ENCODE peak calls at places on chromosomes 7 and 10, in seven cellular contexts. One of them, this sample, is unnamed.

GRCh38 chr7:85052056-85052737 is 134.7 kb downstream of the SEMA3D start:
- DNase-seq in activated CD4-positive, alpha-beta T cell treated with anti-CD3 and anti-CD28 coated beads, Interleukin-2, amount 50 U/mL, for 1 hour: no peak
- DNase-seq in NCI-H774: no peak
- DNase-seq in Caki2: no peak
- DNase-seq in EL: no peak
- DNase-seq in RWPE1: no peak
- DNase-seq in SK-MEL-5: no peak
- DNase-seq in this sample: no peak

GRCh38 chr10:86699541-86699940 is 31.2 kb downstream of the LDB3 start:
- DNase-seq in activated CD4-positive, alpha-beta T cell treated with anti-CD3 and anti-CD28 coated beads, Interleukin-2, amount 50 U/mL, for 1 hour: no peak
- DNase-seq in EL: no peak
- DNase-seq in RWPE1: no peak
- DNase-seq in Caki2: no peak
- DNase-seq in NCI-H774: no peak
- DNase-seq in SK-MEL-5: no peak
- DNase-seq in this sample: no peak

GRCh38 chr10:44935201-44935960 is 24.2 kb upstream of the RASSF4 start:
- DNase-seq in NCI-H774: no peak
- DNase-seq in Caki2: peak; percentile 64
- DNase-seq in RWPE1: no peak
- DNase-seq in EL: peak; percentile 91
- DNase-seq in SK-MEL-5: peak; percentile 69
- DNase-seq in activated CD4-positive, alpha-beta T cell treated with anti-CD3 and anti-CD28 coated beads, Interleukin-2, amount 50 U/mL, for 1 hour: no peak
- DNase-seq in this sample: no peak

GRCh38 chr7:70487526-70488285 is 644.2 kb upstream of the GALNT17 start:
- DNase-seq in SK-MEL-5: no peak
- DNase-seq in RWPE1: no peak
- DNase-seq in activated CD4-positive, alpha-beta T cell treated with anti-CD3 and anti-CD28 coated beads, Interleukin-2, amount 50 U/mL, for 1 hour: no peak
- DNase-seq in Caki2: no peak
- DNase-seq in EL: no peak
- DNase-seq in NCI-H774: no peak
- DNase-seq in this sample: no peak

GRCh38 chr7:128705891-128706333 is 33.2 kb upstream of the CALU start:
- DNase-seq in SK-MEL-5: no peak
- DNase-seq in NCI-H774: no peak
- DNase-seq in activated CD4-positive, alpha-beta T cell treated with anti-CD3 and anti-CD28 coated beads, Interleukin-2, amount 50 U/mL, for 1 hour: no peak
- DNase-seq in EL: peak; percentile 47
- DNase-seq in RWPE1: no peak
- DNase-seq in Caki2: no peak
- DNase-seq in this sample: no peak

GRCh38 chr10:101614957-101615759 is 27.0 kb downstream of the DPCD start:
- DNase-seq in Caki2: no peak
- DNase-seq in RWPE1: no peak
- DNase-seq in SK-MEL-5: no peak
- DNase-seq in NCI-H774: no peak
- DNase-seq in EL: no peak
- DNase-seq in activated CD4-positive, alpha-beta T cell treated with anti-CD3 and anti-CD28 coated beads, Interleukin-2, amount 50 U/mL, for 1 hour: no peak
- DNase-seq in this sample: no peak

GRCh38 chr7:69430502-69431145 is 167.7 kb upstream of the AUTS2 start:
- DNase-seq in NCI-H774: no peak
- DNase-seq in RWPE1: no peak
- DNase-seq in Caki2: peak; percentile 44
- DNase-seq in activated CD4-positive, alpha-beta T cell treated with anti-CD3 and anti-CD28 coated beads, Interleukin-2, amount 50 U/mL, for 1 hour: no peak
- DNase-seq in SK-MEL-5: no peak
- DNase-seq in EL: no peak
- DNase-seq in this sample: no peak

GRCh38 chr10:50310560-50311174 is 59.4 kb upstream of the ASAH2 start:
- DNase-seq in SK-MEL-5: peak; percentile 76
- DNase-seq in RWPE1: no peak
- DNase-seq in NCI-H774: no peak
- DNase-seq in Caki2: no peak
- DNase-seq in EL: peak; percentile 32
- DNase-seq in activated CD4-positive, alpha-beta T cell treated with anti-CD3 and anti-CD28 coated beads, Interleukin-2, amount 50 U/mL, for 1 hour: no peak
- DNase-seq in this sample: no peak

GRCh38 chr10:60646966-60647796 is 131.1 kb upstream of the CDK1 start:
- DNase-seq in SK-MEL-5: peak; percentile 62
- DNase-seq in EL: peak; percentile 60
- DNase-seq in NCI-H774: peak; percentile 45
- DNase-seq in RWPE1: peak; percentile 44
- DNase-seq in Caki2: peak; percentile 30
- DNase-seq in activated CD4-positive, alpha-beta T cell treated with anti-CD3 and anti-CD28 coated beads, Interleukin-2, amount 50 U/mL, for 1 hour: peak; percentile 17
- DNase-seq in this sample: no peak

GRCh38 chr7:105141068-105141467 is 127.1 kb downstream of the KMT2E start:
- DNase-seq in SK-MEL-5: peak; percentile 80
- DNase-seq in RWPE1: peak; percentile 25
- DNase-seq in EL: peak; percentile 18
- DNase-seq in activated CD4-positive, alpha-beta T cell treated with anti-CD3 and anti-CD28 coated beads, Interleukin-2, amount 50 U/mL, for 1 hour: no peak
- DNase-seq in NCI-H774: no peak
- DNase-seq in Caki2: no peak
- DNase-seq in this sample: no peak

GRCh38 chr7:36686499-36686898 is 37.8 kb downstream of the AOAH start:
- DNase-seq in Caki2: peak; percentile 25
- DNase-seq in activated CD4-positive, alpha-beta T cell treated with anti-CD3 and anti-CD28 coated beads, Interleukin-2, amount 50 U/mL, for 1 hour: peak; percentile 10
- DNase-seq in EL: peak; percentile 34
- DNase-seq in SK-MEL-5: no peak
- DNase-seq in NCI-H774: no peak
- DNase-seq in RWPE1: peak; percentile 59
- DNase-seq in this sample: no peak

GRCh38 chr10:48811917-48812316 is 127.2 kb downstream of the WDFY4 start:
- DNase-seq in RWPE1: no peak
- DNase-seq in activated CD4-positive, alpha-beta T cell treated with anti-CD3 and anti-CD28 coated beads, Interleukin-2, amount 50 U/mL, for 1 hour: no peak
- DNase-seq in SK-MEL-5: no peak
- DNase-seq in Caki2: no peak
- DNase-seq in EL: peak; percentile 60
- DNase-seq in NCI-H774: no peak
- DNase-seq in this sample: no peak

GRCh38 chr7:19113855-19114590 is 3.4 kb downstream of the TWIST1 start:
- DNase-seq in RWPE1: peak; percentile 42
- DNase-seq in SK-MEL-5: no peak
- DNase-seq in Caki2: no peak
- DNase-seq in activated CD4-positive, alpha-beta T cell treated with anti-CD3 and anti-CD28 coated beads, Interleukin-2, amount 50 U/mL, for 1 hour: no peak
- DNase-seq in EL: peak; percentile 68
- DNase-seq in NCI-H774: no peak
- DNase-seq in this sample: no peak

GRCh38 chr10:43110318-43111071 is 27.8 kb upstream of the CSGALNACT2 start:
- DNase-seq in EL: peak; percentile 66
- DNase-seq in RWPE1: peak; percentile 31
- DNase-seq in activated CD4-positive, alpha-beta T cell treated with anti-CD3 and anti-CD28 coated beads, Interleukin-2, amount 50 U/mL, for 1 hour: no peak
- DNase-seq in SK-MEL-5: no peak
- DNase-seq in NCI-H774: no peak
- DNase-seq in Caki2: no peak
- DNase-seq in this sample: no peak

GRCh38 chr7:102170417-102170970 is 116.2 kb upstream of the SH2B2 start:
- DNase-seq in Caki2: no peak
- DNase-seq in EL: no peak
- DNase-seq in RWPE1: no peak
- DNase-seq in NCI-H774: no peak
- DNase-seq in activated CD4-positive, alpha-beta T cell treated with anti-CD3 and anti-CD28 coated beads, Interleukin-2, amount 50 U/mL, for 1 hour: no peak
- DNase-seq in SK-MEL-5: peak; percentile 76
- DNase-seq in this sample: no peak

GRCh38 chr10:55550241-55550640 is 749.2 kb upstream of the PCDH15 start:
- DNase-seq in EL: no peak
- DNase-seq in activated CD4-positive, alpha-beta T cell treated with anti-CD3 and anti-CD28 coated beads, Interleukin-2, amount 50 U/mL, for 1 hour: no peak
- DNase-seq in RWPE1: peak; percentile 3
- DNase-seq in Caki2: no peak
- DNase-seq in NCI-H774: no peak
- DNase-seq in SK-MEL-5: peak; percentile 51
- DNase-seq in this sample: no peak

GRCh38 chr10:68202965-68203358 is 29.0 kb downstream of the ATOH7 start:
- DNase-seq in RWPE1: peak; percentile 20
- DNase-seq in SK-MEL-5: no peak
- DNase-seq in NCI-H774: no peak
- DNase-seq in Caki2: no peak
- DNase-seq in activated CD4-positive, alpha-beta T cell treated with anti-CD3 and anti-CD28 coated beads, Interleukin-2, amount 50 U/mL, for 1 hour: no peak
- DNase-seq in EL: peak; percentile 69
- DNase-seq in this sample: no peak

GRCh38 chr10:123144697-123145541 is 3.0 kb upstream of the HMX2 start:
- DNase-seq in activated CD4-positive, alpha-beta T cell treated with anti-CD3 and anti-CD28 coated beads, Interleukin-2, amount 50 U/mL, for 1 hour: no peak
- DNase-seq in RWPE1: no peak
- DNase-seq in SK-MEL-5: no peak
- DNase-seq in EL: no peak
- DNase-seq in Caki2: no peak
- DNase-seq in NCI-H774: no peak
- DNase-seq in this sample: no peak

GRCh38 chr10:124917168-124917938 is 24.6 kb upstream of the ZRANB1 start:
- DNase-seq in NCI-H774: no peak
- DNase-seq in SK-MEL-5: peak; percentile 37
- DNase-seq in RWPE1: peak; percentile 41
- DNase-seq in activated CD4-positive, alpha-beta T cell treated with anti-CD3 and anti-CD28 coated beads, Interleukin-2, amount 50 U/mL, for 1 hour: peak; percentile 40
- DNase-seq in Caki2: peak; percentile 57
- DNase-seq in EL: peak; percentile 44
- DNase-seq in this sample: peak; percentile 30

GRCh38 chr7:80848841-80849240 is 70.0 kb downstream of the SEMA3C start:
- DNase-seq in Caki2: no peak
- DNase-seq in activated CD4-positive, alpha-beta T cell treated with anti-CD3 and anti-CD28 coated beads, Interleukin-2, amount 50 U/mL, for 1 hour: no peak
- DNase-seq in NCI-H774: no peak
- DNase-seq in EL: no peak
- DNase-seq in SK-MEL-5: no peak
- DNase-seq in RWPE1: no peak
- DNase-seq in this sample: no peak

GRCh38 chr7:37921340-37921805 is 933 bp downstream of the EPDR1 start:
- DNase-seq in activated CD4-positive, alpha-beta T cell treated with anti-CD3 and anti-CD28 coated beads, Interleukin-2, amount 50 U/mL, for 1 hour: no peak
- DNase-seq in EL: no peak
- DNase-seq in RWPE1: no peak
- DNase-seq in SK-MEL-5: peak; percentile 54
- DNase-seq in Caki2: peak; percentile 75
- DNase-seq in NCI-H774: no peak
- DNase-seq in this sample: no peak

GRCh38 chr10:51905050-51905449 is 205.7 kb upstream of the CSTF2T start:
- DNase-seq in Caki2: no peak
- DNase-seq in SK-MEL-5: no peak
- DNase-seq in EL: no peak
- DNase-seq in NCI-H774: no peak
- DNase-seq in RWPE1: no peak
- DNase-seq in activated CD4-positive, alpha-beta T cell treated with anti-CD3 and anti-CD28 coated beads, Interleukin-2, amount 50 U/mL, for 1 hour: no peak
- DNase-seq in this sample: no peak

GRCh38 chr7:115087437-115087836 is 165.5 kb downstream of the MDFIC start:
- DNase-seq in EL: peak; percentile 84
- DNase-seq in activated CD4-positive, alpha-beta T cell treated with anti-CD3 and anti-CD28 coated beads, Interleukin-2, amount 50 U/mL, for 1 hour: no peak
- DNase-seq in RWPE1: peak; percentile 71
- DNase-seq in SK-MEL-5: peak; percentile 9
- DNase-seq in Caki2: peak; percentile 42
- DNase-seq in NCI-H774: no peak
- DNase-seq in this sample: no peak

GRCh38 chr7:102215281-102215680 is 71.4 kb upstream of the SH2B2 start:
- DNase-seq in activated CD4-positive, alpha-beta T cell treated with anti-CD3 and anti-CD28 coated beads, Interleukin-2, amount 50 U/mL, for 1 hour: no peak
- DNase-seq in SK-MEL-5: no peak
- DNase-seq in Caki2: no peak
- DNase-seq in NCI-H774: no peak
- DNase-seq in EL: no peak
- DNase-seq in RWPE1: no peak
- DNase-seq in this sample: no peak